ENCODE peak calls at places on chromosomes 11 and 22, in seven cellular contexts. S is hepatocyte, Q is K562, U is kidney, A is pancreas, O is body of pancreas, C is heart left ventricle. P is an unnamed sample.

GRCh38 chr22:36430863-36431262 is 43.1 kb upstream of the MYH9 start:
- DNase-seq in S (no peak), Q (peak; percentile 31), U (no peak), A (no peak), O (no peak), C (no peak), P (no peak)

GRCh38 chr22:30056015-30056414 is 24.2 kb upstream of the HORMAD2 start:
- DNase-seq in S (no peak), Q (no peak), U (no peak), A (no peak), O (no peak), C (no peak), P (no peak)

GRCh38 chr11:43738600-43739409 is 58.3 kb downstream of the HSD17B12 start:
- DNase-seq in S (peak; percentile 59), Q (peak; percentile 28), U (no peak), A (no peak), O (peak; percentile 33), C (peak; percentile 36), P (no peak)

GRCh38 chr22:17891427-17892167 is 117.3 kb upstream of the BID start:
- DNase-seq in S (peak; percentile 59), Q (peak; percentile 51), U (no peak), A (no peak), O (peak; percentile 39), C (peak; percentile 82), P (no peak)

GRCh38 chr11:46341454-46341853 is 5.8 kb upstream of the DGKZ start:
- DNase-seq in S (no peak), Q (no peak), U (no peak), A (no peak), O (no peak), C (no peak), P (no peak)

GRCh38 chr11:68008381-68009337 is 1.5 kb upstream of the ALDH3B1 start:
- DNase-seq in S (no peak), Q (no peak), U (peak; percentile 82), A (peak; percentile 87), O (peak; percentile 56), C (peak; percentile 62), P (peak; percentile 74)

GRCh38 chr11:30422828-30423648 is 100.1 kb downstream of the ARL14EP start:
- DNase-seq in S (peak; percentile 20), Q (no peak), U (no peak), A (peak; percentile 21), O (peak; percentile 43), C (no peak), P (no peak)

GRCh38 chr11:96103721-96104120 is 179.8 kb upstream of the MTMR2 start:
- DNase-seq in S (no peak), Q (no peak), U (no peak), A (no peak), O (no peak), C (no peak), P (no peak)

GRCh38 chr11:45899448-45900174 is 7.5 kb downstream of the FREY1 start:
- DNase-seq in S (peak; percentile 93), Q (peak; percentile 93), U (peak; percentile 96), A (peak; percentile 96), O (peak; percentile 95), C (peak; percentile 90), P (peak; percentile 85)

GRCh38 chr22:49517721-49518120 is 310.0 kb downstream of the BRD1 start:
- DNase-seq in S (no peak), Q (no peak), U (no peak), A (no peak), O (no peak), C (no peak), P (no peak)

GRCh38 chr11:17471501-17471900 is 5.1 kb downstream of the ABCC8 start:
- DNase-seq in S (no peak), Q (no peak), U (no peak), A (no peak), O (no peak), C (no peak), P (no peak)

GRCh38 chr22:32967285-32968101 is 90.7 kb downstream of the SYN3 start:
- DNase-seq in S (peak; percentile 61), Q (no peak), U (peak; percentile 71), A (no peak), O (no peak), C (no peak), P (no peak)

GRCh38 chr11:75349540-75350116 is 1.8 kb downstream of the ARRB1 start:
- DNase-seq in S (no peak), Q (peak; percentile 20), U (peak; percentile 82), A (no peak), O (no peak), C (peak; percentile 61), P (peak; percentile 77)

GRCh38 chr11:107354780-107355179 is 102.8 kb downstream of the CWF19L2 start:
- DNase-seq in S (no peak), Q (no peak), U (no peak), A (no peak), O (no peak), C (no peak), P (no peak)

GRCh38 chr11:66708026-66708579 is 20.9 kb downstream of the SPTBN2 start:
- DNase-seq in S (no peak), Q (no peak), U (no peak), A (no peak), O (no peak), C (no peak), P (no peak)

DNA sequence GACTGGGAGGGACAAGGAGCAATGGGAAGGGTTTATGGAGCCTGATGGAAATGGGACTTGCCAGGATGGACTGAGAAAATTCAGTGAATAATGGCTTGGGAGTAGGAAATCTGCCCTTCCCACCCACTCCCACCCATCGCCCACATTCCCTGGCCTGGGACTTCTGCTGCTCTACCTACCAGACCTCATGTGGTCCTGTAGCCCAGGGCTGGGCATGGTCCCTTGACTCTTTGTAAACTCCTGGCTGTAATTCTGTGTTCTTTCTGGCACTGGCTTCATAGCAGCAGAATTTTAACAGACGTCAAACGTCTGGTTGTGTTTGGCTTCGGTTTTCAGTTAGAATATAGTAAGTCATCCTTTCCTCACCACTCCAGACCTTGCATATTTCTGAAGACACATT is 210.7 kb downstream of the CSNK2A3 start:
- DNase-seq in S (no peak), Q (no peak), U (no peak), A (no peak), O (no peak), C (no peak), P (no peak)
- H3K27ac ChIP-seq in S (no peak overlapping the region), Q (no peak overlapping the region), U (no peak overlapping the region), A (no peak overlapping the region), O (no peak overlapping the region), C (no peak overlapping the region), P (no peak overlapping the region)

GRCh38 chr11:58957922-58958321 is 18.6 kb downstream of the GLYATL1 start:
- DNase-seq in S (no peak), Q (peak; percentile 12), U (no peak), A (no peak), O (no peak), C (no peak), P (no peak)

GRCh38 chr11:58963551-58964075 is 24.3 kb downstream of the GLYATL1 start:
- DNase-seq in S (peak; percentile 75), Q (no peak), U (no peak), A (peak; percentile 27), O (peak; percentile 60), C (no peak), P (peak; percentile 45)

GRCh38 chr11:58958500-58958899 is 19.2 kb downstream of the GLYATL1 start:
- DNase-seq in S (peak; percentile 43), Q (peak; percentile 58), U (no peak), A (peak; percentile 48), O (peak; percentile 48), C (peak; percentile 29), P (no peak)
- TF ChIP-seq CTCF in S (peak; percentile 36), Q (peak; percentile 50), U (peak; percentile 29), A (peak; percentile 49), O (peak; percentile 41), C (peak; percentile 35), P (peak; percentile 44)

GRCh38 chr22:42227435-42227834 is 43.0 kb downstream of the TCF20 start:
- DNase-seq in S (no peak), Q (no peak), U (no peak), A (no peak), O (no peak), C (no peak), P (no peak)
- H3K27ac ChIP-seq in S (no peak overlapping the region), Q (no peak overlapping the region), U (no peak overlapping the region), A (no peak overlapping the region), O (no peak overlapping the region), C (no peak overlapping the region), P (no peak overlapping the region)

GRCh38 chr22:34570408-34570807 is 495.6 kb upstream of the ISX start:
- DNase-seq in S (no peak), Q (no peak), U (no peak), A (no peak), O (no peak), C (no peak), P (no peak)
- TF ChIP-seq CTCF in S (no peak), Q (no peak), U (no peak), A (no peak), O (no peak), C (no peak), P (no peak)

P was measured in lower lobe of right lung.